ENCODE peak calls at places on chromosomes 16 and 17, in ten cellular contexts. K is transverse colon, E is IMR-90, J is endothelial cell of umbilical vein, G is A549, I is esophagus squamous epithelium, N is tibial nerve, L is stomach, A is sigmoid colon, O is K562. M is an unnamed sample.

GRCh38 chr17:7656958-7657715 is 6.4 kb downstream of the ATP1B2 start:
- DNase-seq in K (peak), E (no peak), J (no peak), G (peak), I (no peak), N (no peak), L (no peak), A (peak), O (no peak), M (no peak)

GRCh38 chr16:15539197-15539596 is 103.8 kb downstream of the MARF1 start:
- DNase-seq in K (peak), E (no peak), J (no peak), G (no peak), I (no peak), N (no peak), L (no peak), A (no peak), O (peak), M (no peak)

GRCh38 chr16:67673712-67674580 is 7.3 kb downstream of the C16orf86 start:
- DNase-seq in K (peak), E (no peak), J (peak), G (no peak), I (no peak), N (peak), L (peak), A (peak), O (no peak), M (no peak)

GRCh38 chr16:86751081-86752030 is 173.0 kb downstream of the FOXL1 start:
- DNase-seq in K (no peak), E (peak), J (peak), G (peak), I (no peak), N (no peak), L (no peak), A (no peak), O (no peak), M (no peak)

GRCh38 chr17:37789166-37789565 is 44.3 kb upstream of the HNF1B start:
- DNase-seq in K (no peak), E (no peak), J (no peak), G (no peak), I (no peak), N (no peak), L (no peak), A (no peak), O (no peak), M (no peak)

GRCh38 chr17:61414936-61415251 is 15.3 kb downstream of the TBX2 start:
- DNase-seq in K (no peak), E (no peak), J (no peak), G (no peak), I (no peak), N (no peak), L (peak), A (no peak), O (peak), M (no peak)

GRCh38 chr16:48158296-48158695 is 2.5 kb upstream of the ABCC12 start:
- DNase-seq in K (no peak), E (peak), J (no peak), G (peak), I (no peak), N (no peak), L (no peak), A (no peak), O (no peak), M (no peak)

GRCh38 chr16:68605746-68606145 is 39.4 kb upstream of the CDH3 start:
- DNase-seq in K (no peak), E (no peak), J (no peak), G (no peak), I (no peak), N (no peak), L (no peak), A (no peak), O (no peak), M (no peak)

GRCh38 chr16:85822145-85822544 is 22.6 kb downstream of the COX4I1 start:
- DNase-seq in K (no peak), E (no peak), J (no peak), G (no peak), I (no peak), N (no peak), L (no peak), A (peak), O (no peak), M (no peak)

GRCh38 chr16:10964891-10965326 is 20.5 kb downstream of the CLEC16A start:
- DNase-seq in K (no peak), E (no peak), J (no peak), G (no peak), I (no peak), N (no peak), L (no peak), A (no peak), O (no peak), M (no peak)

GRCh38 chr17:45973099-45973838 is 25.8 kb upstream of the STH start:
- DNase-seq in K (peak), E (no peak), J (no peak), G (no peak), I (no peak), N (no peak), L (peak), A (peak), O (no peak), M (no peak)

GRCh38 chr16:49528035-49528434 is 154.4 kb downstream of the C16orf78 start:
- DNase-seq in K (no peak), E (no peak), J (peak), G (no peak), I (no peak), N (no peak), L (no peak), A (no peak), O (no peak), M (no peak)

GRCh38 chr17:2685696-2686095 is 25.9 kb downstream of the CLUH start:
- DNase-seq in K (no peak), E (no peak), J (no peak), G (no peak), I (no peak), N (no peak), L (no peak), A (peak), O (no peak), M (peak)

GRCh38 chr16:80274576-80275191 is 266.1 kb upstream of the DYNLRB2 start:
- DNase-seq in K (no peak), E (peak), J (no peak), G (no peak), I (no peak), N (no peak), L (no peak), A (no peak), O (no peak), M (no peak)

GRCh38 chr17:65290041-65290440 is 152.9 kb downstream of the RGS9 start:
- DNase-seq in K (peak), E (no peak), J (peak), G (no peak), I (no peak), N (no peak), L (no peak), A (no peak), O (no peak), M (no peak)

GRCh38 chr16:89828199-89828869 is at the start of gene SPIRE2:
- DNase-seq in K (peak), E (peak), J (peak), G (peak), I (no peak), N (no peak), L (peak), A (peak), O (peak), M (no peak)

GRCh38 chr17:79984877-79985276 is 50.8 kb downstream of the TBC1D16 start:
- DNase-seq in K (no peak), E (no peak), J (no peak), G (no peak), I (no peak), N (no peak), L (no peak), A (peak), O (no peak), M (no peak)

GRCh38 chr17:65466547-65466946 is 94.9 kb downstream of the AXIN2 start:
- DNase-seq in K (no peak), E (no peak), J (no peak), G (no peak), I (no peak), N (no peak), L (no peak), A (no peak), O (no peak), M (no peak)

GRCh38 chr17:39461911-39462641 is 790 bp downstream of the CDK12 start:
- DNase-seq in K (no peak), E (peak), J (peak), G (no peak), I (no peak), N (no peak), L (peak), A (no peak), O (peak), M (peak)

GRCh38 chr17:33905338-33905800 is 349.7 kb upstream of the CCL2 start:
- DNase-seq in K (no peak), E (no peak), J (no peak), G (no peak), I (no peak), N (no peak), L (no peak), A (no peak), O (peak), M (no peak)

GRCh38 chr16:1667916-1668315 is 10.2 kb upstream of the JPT2 start:
- DNase-seq in K (no peak), E (no peak), J (no peak), G (no peak), I (no peak), N (no peak), L (no peak), A (no peak), O (no peak), M (no peak)

GRCh38 chr17:61452301-61453290 is at the start of gene TBX4:
- DNase-seq in K (no peak), E (no peak), J (no peak), G (no peak), I (no peak), N (no peak), L (no peak), A (peak), O (no peak), M (no peak)

GRCh38 chr17:80781851-80782277 is 209.8 kb upstream of the CHMP6 start:
- DNase-seq in K (no peak), E (no peak), J (no peak), G (no peak), I (no peak), N (no peak), L (no peak), A (peak), O (no peak), M (peak)

GRCh38 chr17:29613371-29613837 is 9.3 kb downstream of the CORO6 start:
- DNase-seq in K (peak), E (peak), J (peak), G (peak), I (peak), N (peak), L (peak), A (peak), O (no peak), M (peak)

DNA sequence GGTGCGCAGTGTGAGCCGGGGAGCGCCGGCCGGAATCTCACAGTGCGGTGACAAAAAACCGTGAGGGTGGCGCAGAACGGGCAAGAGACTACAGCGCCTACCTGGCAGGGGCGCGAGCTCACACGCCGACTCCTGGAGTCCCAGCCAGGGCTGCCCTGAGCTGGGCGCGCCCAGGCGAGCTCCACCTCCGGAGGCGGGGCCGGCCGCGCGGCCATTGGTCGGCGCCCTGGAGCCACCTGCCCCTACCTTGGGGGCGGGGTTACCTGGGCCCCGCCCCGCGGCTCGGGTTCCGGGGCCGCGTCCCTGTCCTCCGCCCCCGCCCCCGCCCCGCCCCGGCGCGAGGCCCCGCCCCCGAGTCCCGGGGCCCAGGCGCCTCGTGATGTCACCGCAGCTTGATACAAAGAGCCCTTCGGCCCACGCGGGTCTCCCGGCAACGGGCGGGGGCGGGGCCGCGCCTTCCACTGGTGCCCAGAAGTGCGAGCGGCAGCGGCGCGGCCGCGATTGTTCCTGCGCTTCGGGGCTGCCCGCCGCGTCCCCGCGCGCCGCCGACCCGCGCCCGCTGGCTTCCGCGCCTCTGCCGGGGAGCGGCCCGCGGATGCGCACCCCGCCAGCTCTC is 96.3 kb downstream of the RAB11FIP4 start:
- DNase-seq in K (peak), E (peak), J (no peak), G (peak), I (peak), N (peak), L (peak), A (peak), O (peak), M (no peak)
- TF ChIP-seq POLR2A in K (peak), E (no peak), J (no peak), G (peak), I (peak), N (peak), L (no peak), A (peak), O (peak), M (no peak)

DNA sequence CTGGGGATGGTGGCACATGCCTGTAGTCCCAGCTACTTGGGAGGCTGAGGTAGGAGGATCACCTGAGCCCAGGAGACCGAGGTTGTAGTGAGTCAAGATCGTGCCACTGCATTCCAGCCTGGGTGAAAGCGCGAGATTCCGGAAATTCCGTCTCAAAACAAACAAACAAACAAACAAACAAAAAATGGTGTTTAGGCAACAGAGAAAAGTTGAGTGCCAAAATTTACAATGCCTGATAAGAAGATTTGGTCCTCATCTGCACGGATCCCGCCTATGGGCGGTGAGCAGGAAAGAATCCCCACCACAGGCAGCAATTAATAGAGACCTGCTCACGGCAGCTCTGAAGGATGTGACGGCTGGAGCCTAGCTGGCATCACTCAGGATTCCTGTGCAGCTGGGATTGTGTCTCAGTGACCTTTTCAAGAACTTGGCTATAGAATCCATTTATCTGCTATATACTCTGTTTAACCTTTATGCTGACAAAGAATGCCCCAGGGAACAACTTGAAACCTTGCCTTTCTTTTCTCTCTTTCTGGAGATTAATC is 14.0 kb upstream of the TEX2 start:
- DNase-seq in K (no peak), E (no peak), J (no peak), G (no peak), I (no peak), N (no peak), L (no peak), A (no peak), O (no peak), M (no peak)
- TF ChIP-seq CTCF in K (no peak), E (no peak), J (no peak), G (no peak), I (no peak), N (no peak), L (no peak), A (no peak), O (no peak), M (no peak)

GRCh38 chr17:17494499-17495447 is 1.4 kb downstream of the RASD1 start:
- DNase-seq in K (peak), E (peak), J (peak), G (no peak), I (no peak), N (no peak), L (peak), A (peak), O (no peak), M (peak)
- TF ChIP-seq POLR2A in K (no peak), E (no peak), J (no peak), G (no peak), I (no peak), N (peak), L (no peak), A (no peak), O (no peak), M (no peak)

GRCh38 chr16:84396537-84397008 is 28.2 kb downstream of the ATP2C2 start:
- DNase-seq in K (no peak), E (peak), J (no peak), G (peak), I (no peak), N (no peak), L (no peak), A (no peak), O (no peak), M (no peak)

GRCh38 chr16:84391151-84391873 is 23.0 kb downstream of the ATP2C2 start:
- DNase-seq in K (no peak), E (peak), J (no peak), G (no peak), I (no peak), N (no peak), L (no peak), A (no peak), O (no peak), M (no peak)

DNA sequence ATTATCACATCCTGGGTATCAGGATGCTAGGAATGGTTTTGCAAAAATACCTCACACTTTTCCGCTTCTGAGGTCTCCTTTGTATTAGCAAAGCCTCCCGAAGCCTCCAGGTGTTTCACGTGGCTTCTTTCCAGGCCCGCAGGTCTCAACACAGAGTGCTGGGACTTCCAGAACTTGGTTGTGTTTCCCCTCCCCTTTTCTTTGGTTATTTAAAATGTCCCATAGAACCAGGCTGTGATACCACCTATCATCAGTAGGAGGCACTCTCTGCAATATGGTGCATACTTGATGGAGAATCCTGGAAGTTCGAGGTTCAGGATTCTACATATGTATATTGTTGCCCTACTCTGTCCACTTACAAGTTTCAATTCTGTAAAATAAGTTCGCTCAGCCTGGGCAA is 28.8 kb downstream of the ATP2C2 start:
- DNase-seq in K (no peak), E (no peak), J (no peak), G (peak), I (no peak), N (no peak), L (no peak), A (no peak), O (peak), M (no peak)
- TF ChIP-seq CTCF in K (no peak), E (peak), J (no peak), G (peak), I (no peak), N (no peak), L (no peak), A (no peak), O (peak), M (no peak)

GRCh38 chr16:19823322-19823721 is 61.3 kb downstream of the GPRC5B start:
- DNase-seq in K (no peak), E (no peak), J (no peak), G (no peak), I (no peak), N (no peak), L (no peak), A (no peak), O (no peak), M (no peak)
- TF ChIP-seq POLR2A in K (no peak), E (no peak), J (no peak), G (no peak), I (no peak), N (no peak), L (no peak), A (no peak), O (no peak), M (no peak)

DNA sequence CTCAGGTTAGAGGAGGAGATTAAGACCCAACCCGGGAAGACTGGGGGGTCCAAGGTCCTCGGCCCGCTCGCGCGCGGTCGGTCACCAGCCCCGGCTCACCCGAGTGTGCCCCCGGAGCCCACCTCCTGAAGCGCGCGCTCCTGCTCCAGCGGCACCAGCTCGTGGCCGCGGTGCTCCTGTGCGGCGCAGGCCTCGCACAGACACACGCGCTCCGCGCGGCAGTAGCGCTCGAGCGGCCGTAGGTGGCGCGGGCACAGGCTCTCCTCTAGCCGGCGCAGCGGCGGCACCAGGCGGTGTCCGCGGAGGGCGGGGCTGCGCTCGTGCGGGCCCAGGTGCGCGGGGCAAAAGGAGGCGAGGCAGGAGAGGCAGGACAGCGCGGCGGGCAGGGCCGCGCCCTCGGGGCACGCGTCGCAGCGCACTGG is 618 bp downstream of the TRIM47 start:
- DNase-seq in K (peak), E (peak), J (peak), G (peak), I (no peak), N (peak), L (peak), A (peak), O (peak), M (no peak)
- TF ChIP-seq CTCF in K (peak), E (peak), J (peak), G (peak), I (peak), N (peak), L (no peak), A (peak), O (no peak), M (peak)

DNA sequence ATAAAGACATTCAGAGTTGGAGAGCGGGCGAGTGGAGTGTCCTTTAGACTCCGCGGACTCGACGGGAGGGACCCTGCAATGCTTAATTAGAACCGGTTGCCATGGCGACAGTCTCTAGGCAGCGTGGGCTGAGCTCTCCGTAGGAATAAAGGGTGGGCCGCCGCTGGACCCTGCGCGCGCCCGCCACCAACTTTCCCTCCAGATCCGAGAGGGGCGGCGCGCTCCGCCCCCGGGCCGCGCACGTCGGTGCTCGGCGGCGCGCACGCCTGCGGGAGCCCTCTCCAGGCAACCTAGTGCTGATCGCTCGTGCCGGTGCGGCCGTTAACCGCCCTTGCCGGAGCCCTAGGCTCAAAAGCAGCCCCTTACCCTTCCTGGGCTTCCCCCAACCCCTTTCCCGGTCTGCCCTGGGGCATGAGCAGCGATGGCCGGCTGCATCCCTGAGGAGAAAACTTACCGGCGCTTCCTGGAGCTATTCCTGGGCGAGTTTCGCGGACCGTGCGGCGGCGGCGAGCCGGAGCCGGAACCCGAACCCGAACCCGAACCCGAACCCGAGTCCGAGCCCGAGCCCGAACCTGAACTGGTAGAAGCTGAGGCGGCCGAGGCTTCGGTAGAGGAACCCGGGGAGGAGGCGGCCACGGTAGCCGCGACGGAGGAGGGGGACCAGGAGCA is at the start of gene PPM1E:
- DNase-seq in K (peak), E (peak), J (peak), G (peak), I (no peak), N (no peak), L (peak), A (no peak), O (peak), M (no peak)
- TF ChIP-seq POLR2A in K (no peak), E (no peak), J (no peak), G (no peak), I (no peak), N (no peak), L (no peak), A (no peak), O (no peak), M (no peak)

GRCh38 chr16:52581530-52581929 is 34.6 kb upstream of the TOX3 start:
- DNase-seq in K (no peak), E (no peak), J (no peak), G (peak), I (no peak), N (no peak), L (no peak), A (no peak), O (no peak), M (no peak)
- TF ChIP-seq CTCF in K (peak), E (no peak), J (no peak), G (no peak), I (no peak), N (no peak), L (peak), A (no peak), O (no peak), M (no peak)

M was measured in suprapubic skin.